ENCODE peak calls at places on chromosome 7, in eight cellular contexts. S is cardiac muscle cell, V is tibial artery, I is right cardiac atrium, M is aorta, Q is Karpas-422, N is osteoblast, K is tibial nerve. P is an unnamed sample. For H3K4me1, the result is how much of the 10 kb centered on the place peaks cover.

GRCh38 chr7:103632005-103632639 is 186.1 kb upstream of the SLC26A5 start:
- DNase-seq in I (no peak), S (peak), K (no peak), Q (no peak), M (no peak), V (no peak), N (peak), P (no peak)

GRCh38 chr7:139981533-139981932 is 81.2 kb downstream of the PARP12 start:
- DNase-seq in V (no peak), N (no peak), K (no peak), I (no peak), S (no peak), M (no peak), Q (no peak), P (no peak)

GRCh38 chr7:85521108-85521694 is 334.3 kb upstream of the SEMA3D start:
- DNase-seq in N (peak), M (no peak), S (peak), K (no peak), Q (no peak), I (no peak), V (no peak), P (no peak)

GRCh38 chr7:99123571-99124033 is 20.3 kb downstream of the SMURF1 start:
- DNase-seq in N (peak), Q (no peak), S (peak), M (no peak), I (no peak), K (no peak), V (peak), P (no peak)

GRCh38 chr7:99030951-99031350 is 113.0 kb downstream of the SMURF1 start:
- DNase-seq in V (peak), M (peak), S (no peak), K (peak), I (no peak), Q (no peak), N (peak), P (no peak)

GRCh38 chr7:142298009-142298408 is 40.2 kb upstream of the PRSS58 start:
- DNase-seq in Q (no peak), V (no peak), N (peak), S (no peak), K (no peak), I (no peak), M (no peak), P (no peak)

GRCh38 chr7:106865130-106866115 is at the start of gene PIK3CG:
- DNase-seq in S (peak), M (no peak), K (no peak), Q (peak), N (no peak), V (no peak), I (no peak), P (no peak)

GRCh38 chr7:133887459-133887858 is 239.7 kb upstream of the LRGUK start:
- DNase-seq in Q (no peak), N (no peak), I (no peak), M (no peak), S (no peak), K (no peak), V (no peak), P (no peak)

GRCh38 chr7:130142654-130143333 is 62.4 kb downstream of the TMEM209 start:
- DNase-seq in M (no peak), I (no peak), S (no peak), V (no peak), K (no peak), N (peak), Q (no peak), P (no peak)

GRCh38 chr7:158975526-158976467 is 119.4 kb downstream of the DYNC2I1 start:
- DNase-seq in Q (peak), S (no peak), V (no peak), M (no peak), N (peak), I (no peak), K (no peak), P (no peak)

GRCh38 chr7:130095812-130096211 is 25.5 kb downstream of the KLHDC10 start:
- DNase-seq in K (no peak), I (no peak), M (no peak), Q (no peak), V (no peak), N (no peak), S (no peak), P (no peak)

GRCh38 chr7:111855161-111855841 is 293.0 kb upstream of the IMMP2L start:
- DNase-seq in K (peak), V (no peak), N (peak), I (no peak), S (peak), Q (peak), M (no peak), P (no peak)

GRCh38 chr7:98051118-98051744 is 55.4 kb upstream of the LMTK2 start:
- DNase-seq in Q (peak), S (no peak), V (no peak), K (no peak), I (no peak), M (no peak), N (peak), P (no peak)

GRCh38 chr7:80361948-80362347 is 149.9 kb downstream of the GNAT3 start:
- DNase-seq in S (no peak), N (no peak), M (no peak), Q (no peak), K (no peak), V (no peak), I (no peak), P (no peak)

GRCh38 chr7:115409682-115410426 is 488.0 kb downstream of the MDFIC start:
- DNase-seq in N (no peak), S (no peak), M (no peak), K (no peak), Q (no peak), V (no peak), I (no peak), P (no peak)

GRCh38 chr7:74190259-74190658 is 16.1 kb downstream of the EIF4H start:
- DNase-seq in N (no peak), S (no peak), Q (no peak), M (no peak), V (peak), I (no peak), K (no peak), P (peak)

GRCh38 chr7:80533287-80533686 is 21.4 kb upstream of the GNAT3 start:
- DNase-seq in N (no peak), M (no peak), V (no peak), I (no peak), K (no peak), S (no peak), Q (no peak), P (no peak)

GRCh38 chr7:25954395-25954794 is 197.6 kb upstream of the NFE2L3 start:
- DNase-seq in M (no peak), S (no peak), V (no peak), Q (no peak), I (no peak), K (no peak), N (no peak), P (no peak)

GRCh38 chr7:64882341-64883112 is 20.5 kb upstream of the ZNF273 start:
- DNase-seq in I (peak), Q (no peak), M (peak), S (peak), V (peak), K (peak), N (peak), P (no peak)

GRCh38 chr7:23346316-23346715 is 47.2 kb downstream of the MALSU1 start:
- DNase-seq in M (no peak), S (no peak), I (no peak), V (no peak), K (no peak), N (no peak), Q (no peak), P (no peak)

GRCh38 chr7:22387583-22387982 is 30.6 kb upstream of the RAPGEF5 start:
- DNase-seq in Q (no peak), N (peak), M (peak), I (no peak), S (peak), K (peak), V (no peak), P (no peak)

GRCh38 chr7:1650363-1651030 is 19.6 kb upstream of the ELFN1 start:
- DNase-seq in I (no peak), N (peak), K (no peak), Q (no peak), S (no peak), M (no peak), V (no peak), P (peak)

GRCh38 chr7:141366098-141366621 is 185.1 kb upstream of the AGK start:
- DNase-seq in V (no peak), Q (no peak), K (no peak), I (no peak), M (no peak), N (peak), S (no peak), P (no peak)

GRCh38 chr7:10696064-10696463 is 277.6 kb upstream of the PHF14 start:
- DNase-seq in K (no peak), I (no peak), Q (no peak), M (no peak), N (no peak), S (no peak), V (no peak), P (no peak)

GRCh38 chr7:137538361-137538762 is 194.8 kb upstream of the PTN start:
- DNase-seq in K (no peak), M (no peak), I (no peak), V (no peak), Q (no peak), N (peak), S (peak), P (no peak)

GRCh38 chr7:152522551-152522950 is 86.7 kb upstream of the KMT2C start:
- DNase-seq in K (no peak), V (no peak), M (no peak), S (peak), Q (no peak), I (peak), N (peak), P (no peak)

GRCh38 chr7:46352335-46352954 is 431.4 kb upstream of the IGFBP3 start:
- DNase-seq in S (peak), M (no peak), Q (peak), N (peak), I (no peak), K (peak), V (no peak), P (no peak)

GRCh38 chr7:78326189-78326588 is 527.6 kb downstream of the PHTF2 start:
- DNase-seq in I (no peak), N (peak), V (no peak), S (peak), K (no peak), M (no peak), Q (no peak), P (no peak)

GRCh38 chr7:6259257-6259656 is 13.2 kb downstream of the CYTH3 start:
- DNase-seq in S (no peak), M (no peak), N (no peak), I (no peak), Q (no peak), V (no peak), K (no peak), P (no peak)
- H3K4me1 ChIP-seq in S (under half), M (under half), N (half or more), I (under half), Q (under half), V (under half), K (under half), P (under half)

DNA sequence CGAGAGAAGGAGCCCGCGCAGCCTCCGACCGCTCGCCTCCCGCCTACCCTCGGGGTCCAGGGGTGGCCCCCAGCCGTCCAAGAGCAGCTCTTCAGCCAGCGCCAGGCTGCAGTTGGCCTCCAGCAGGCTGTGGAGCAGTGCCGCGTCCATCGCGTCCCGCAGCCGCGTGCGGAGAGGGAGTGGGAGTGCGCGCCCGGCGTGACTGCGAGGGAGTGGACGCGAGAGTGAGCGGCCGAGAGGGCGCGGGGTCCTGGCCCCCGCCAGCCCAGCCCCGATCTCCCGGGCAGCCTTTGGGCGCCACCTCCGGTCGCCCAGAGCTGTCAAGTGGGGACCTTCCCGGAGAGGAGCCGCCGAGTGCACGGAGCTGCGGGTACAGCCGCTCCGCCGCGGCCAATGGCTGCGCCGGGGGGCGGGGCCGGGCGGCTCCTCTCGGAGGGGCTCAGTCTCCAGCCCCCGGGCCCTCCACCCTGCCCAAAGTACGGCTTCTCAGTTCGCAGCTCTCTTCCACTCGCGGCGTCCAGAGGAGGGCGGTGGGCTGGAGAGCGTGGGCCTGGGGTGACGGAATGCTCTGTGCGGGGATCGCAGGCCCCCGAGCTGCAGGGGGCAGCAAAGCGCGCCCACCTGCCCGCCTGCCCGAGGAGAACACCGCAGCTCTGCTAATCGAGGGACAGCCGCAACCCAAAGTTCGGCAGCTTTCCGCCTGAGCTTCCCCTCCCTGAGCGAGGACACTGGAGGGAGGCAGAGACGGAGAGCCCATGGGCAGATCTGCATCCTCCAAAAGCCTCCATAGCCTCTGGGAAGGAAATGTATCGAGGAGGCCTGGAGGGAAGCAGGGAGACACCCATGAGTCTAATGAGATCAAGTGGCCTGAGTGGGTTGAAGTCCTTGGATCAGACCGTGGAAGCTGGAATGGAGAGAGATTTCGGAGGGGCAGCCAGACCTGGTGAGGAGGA is at the start of gene CRHR2:
- DNase-seq in N (no peak), S (no peak), Q (no peak), M (no peak), K (no peak), I (peak), V (no peak), P (no peak)
- H3K4me3 ChIP-seq in N (no peak), S (peak), Q (no peak), M (peak), K (peak), I (peak), V (peak), P (no peak)

DNA sequence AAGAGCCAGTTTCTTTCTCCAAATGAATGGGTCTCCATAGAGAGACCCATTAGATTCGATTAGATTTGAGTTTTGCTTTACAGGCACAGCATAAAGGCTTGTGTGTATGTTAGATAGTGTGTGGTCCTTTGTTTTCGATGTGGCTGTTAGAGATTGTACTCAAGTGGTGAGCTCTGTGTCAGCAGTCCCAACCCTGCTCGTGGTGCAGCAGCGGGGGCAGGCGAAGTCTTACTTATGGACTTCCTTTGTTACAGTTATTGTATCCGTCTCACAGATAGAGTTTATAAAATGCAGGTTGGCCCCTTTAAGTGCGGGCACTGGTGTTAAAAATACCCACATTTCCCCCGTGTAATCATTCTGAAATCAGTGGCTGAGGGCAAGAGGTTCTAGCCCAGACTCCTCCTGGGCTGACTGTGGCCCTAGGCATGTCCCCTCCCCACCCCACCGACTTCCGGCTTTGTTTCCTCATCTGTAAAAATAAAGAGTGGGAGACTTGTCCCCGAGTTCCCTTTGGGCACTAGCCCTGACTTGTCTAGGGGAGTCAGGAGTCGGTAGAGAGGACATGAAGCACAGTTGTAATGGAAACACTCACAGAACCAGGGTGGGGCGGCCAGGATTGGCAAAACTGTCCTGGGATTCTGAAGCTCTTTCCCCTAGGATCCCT is 28.6 kb downstream of the MTURN start:
- DNase-seq in I (peak), N (no peak), Q (peak), V (no peak), K (no peak), M (no peak), S (no peak), P (peak)
- H3K4me1 ChIP-seq in I (under half), N (under half), Q (half or more), V (under half), K (under half), M (under half), S (under half), P (under half)

GRCh38 chr7:150649084-150649385 is 16.9 kb upstream of the GIMAP6 start:
- DNase-seq in K (no peak), M (no peak), V (no peak), Q (no peak), I (no peak), S (no peak), N (no peak), P (no peak)
- H3K4me3 ChIP-seq in K (no peak), M (no peak), V (no peak), Q (no peak), I (no peak), S (no peak), N (no peak), P (no peak)

GRCh38 chr7:67610897-67611296 is 614.3 kb downstream of the TYW1 start:
- DNase-seq in K (no peak), V (no peak), Q (no peak), S (no peak), N (no peak), I (no peak), M (no peak), P (no peak)
- H3K4me1 ChIP-seq in K (under half), V (under half), Q (under half), S (under half), N (under half), I (under half), M (under half), P (under half)

DNA sequence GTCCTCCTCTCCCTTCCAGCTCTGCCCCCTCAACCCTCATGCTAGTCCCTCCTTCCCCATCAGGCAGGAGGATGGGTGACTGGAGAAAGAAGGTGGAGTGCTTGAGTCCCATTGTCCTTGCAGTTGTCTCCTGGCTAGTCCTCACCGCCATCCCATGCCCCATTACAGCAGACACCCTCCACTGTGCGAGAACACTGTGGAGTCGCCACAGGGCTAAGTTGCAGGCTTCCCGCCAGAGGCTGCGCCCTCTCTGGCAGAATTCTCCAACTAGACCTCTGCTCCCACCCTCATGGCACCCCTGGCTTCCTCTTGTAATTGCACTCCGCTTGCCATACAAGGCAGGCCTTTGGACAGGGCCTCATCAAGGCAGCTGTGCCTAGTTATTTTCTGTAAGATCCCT is 3.1 kb downstream of the GIMAP2 start:
- DNase-seq in N (no peak), V (no peak), K (no peak), I (no peak), M (no peak), S (no peak), Q (no peak), P (no peak)
- H3K4me3 ChIP-seq in N (no peak), V (no peak), K (no peak), I (no peak), M (no peak), S (no peak), Q (no peak), P (no peak)

GRCh38 chr7:28037220-28038010 is 143.2 kb downstream of the JAZF1 start:
- DNase-seq in M (no peak), K (no peak), I (no peak), S (peak), N (peak), Q (no peak), V (no peak), P (no peak)
- H3K4me1 ChIP-seq in M (under half), K (under half), I (under half), S (under half), N (half or more), Q (under half), V (under half), P (half or more)

GRCh38 chr7:156747718-156748117 is 107.1 kb downstream of the RNF32 start:
- DNase-seq in N (no peak), K (no peak), Q (no peak), I (no peak), V (no peak), M (no peak), S (no peak), P (no peak)
- H3K4me3 ChIP-seq in N (no peak), K (no peak), Q (no peak), I (no peak), V (no peak), M (no peak), S (no peak), P (no peak)

P was measured in RWPE2.